ENCODE peak calls at places on chromosome 4, in four cellular contexts. One of them, this sample, is unnamed.

GRCh38 chr4:89438102-89438831 is 130.7 kb upstream of the GPRIN3 start:
- DNase-seq in left ventricle myocardium inferior: no peak
- DNase-seq in H54: peak
- DNase-seq in NCI-H748 treated with DMSO at 0.1 percent for 48 hours: no peak
- DNase-seq in this sample: no peak

GRCh38 chr4:6282247-6282646 is 12.6 kb downstream of the WFS1 start:
- DNase-seq in left ventricle myocardium inferior: no peak
- DNase-seq in H54: no peak
- DNase-seq in NCI-H748 treated with DMSO at 0.1 percent for 48 hours: no peak
- DNase-seq in this sample: no peak

GRCh38 chr4:56641494-56642051 is 39.5 kb downstream of the HOPX start:
- DNase-seq in left ventricle myocardium inferior: no peak
- DNase-seq in NCI-H748 treated with DMSO at 0.1 percent for 48 hours: no peak
- DNase-seq in H54: no peak
- DNase-seq in this sample: no peak

GRCh38 chr4:129384974-129385373 is 289.0 kb downstream of the C4orf33 start:
- DNase-seq in left ventricle myocardium inferior: no peak
- DNase-seq in NCI-H748 treated with DMSO at 0.1 percent for 48 hours: no peak
- DNase-seq in H54: no peak
- DNase-seq in this sample: no peak

GRCh38 chr4:101348367-101348827 is 1.1 kb upstream of the PPP3CA start:
- DNase-seq in NCI-H748 treated with DMSO at 0.1 percent for 48 hours: no peak
- DNase-seq in H54: no peak
- DNase-seq in left ventricle myocardium inferior: peak
- DNase-seq in this sample: no peak

GRCh38 chr4:7252051-7252450 is 59.7 kb downstream of the SORCS2 start:
- DNase-seq in NCI-H748 treated with DMSO at 0.1 percent for 48 hours: no peak
- DNase-seq in H54: no peak
- DNase-seq in left ventricle myocardium inferior: no peak
- DNase-seq in this sample: no peak

GRCh38 chr4:6268650-6269399 is 825 bp upstream of the WFS1 start:
- DNase-seq in H54: no peak
- DNase-seq in NCI-H748 treated with DMSO at 0.1 percent for 48 hours: no peak
- DNase-seq in left ventricle myocardium inferior: no peak
- DNase-seq in this sample: no peak

GRCh38 chr4:158610790-158611189 is 60.9 kb downstream of the C4orf46 start:
- DNase-seq in left ventricle myocardium inferior: no peak
- DNase-seq in H54: no peak
- DNase-seq in NCI-H748 treated with DMSO at 0.1 percent for 48 hours: no peak
- DNase-seq in this sample: no peak

GRCh38 chr4:168710353-168710946 is 213.6 kb downstream of the PALLD start:
- DNase-seq in H54: no peak
- DNase-seq in left ventricle myocardium inferior: no peak
- DNase-seq in NCI-H748 treated with DMSO at 0.1 percent for 48 hours: no peak
- DNase-seq in this sample: no peak

GRCh38 chr4:113222006-113222405 is 172.6 kb downstream of the ANK2 start:
- DNase-seq in H54: no peak
- DNase-seq in left ventricle myocardium inferior: no peak
- DNase-seq in NCI-H748 treated with DMSO at 0.1 percent for 48 hours: no peak
- DNase-seq in this sample: no peak

GRCh38 chr4:155025762-155026457 is 182.5 kb upstream of the NPY2R start:
- DNase-seq in left ventricle myocardium inferior: peak
- DNase-seq in NCI-H748 treated with DMSO at 0.1 percent for 48 hours: peak
- DNase-seq in H54: no peak
- DNase-seq in this sample: peak

GRCh38 chr4:75723117-75723801 is 1.1 kb upstream of the USO1 start:
- DNase-seq in NCI-H748 treated with DMSO at 0.1 percent for 48 hours: no peak
- DNase-seq in H54: no peak
- DNase-seq in left ventricle myocardium inferior: no peak
- DNase-seq in this sample: no peak